ENCODE peak calls at places on chromosomes 7 and 10, in six cellular contexts. E is T follicular helper cell; M is bronchial epithelial cell; N is stimulated activated naive CD8-positive, alpha-beta T cell treated with anti-CD3 and anti-CD28 coated beads, Interleukin-15, Interleukin-2, amounts not matched to agents 100 U/mL and 50 U/mL, for 24 hours; U is psoas muscle; Q is AG04450. T is an unnamed sample.

GRCh38 chr10:121998462-121998861 is 9.5 kb downstream of the TACC2 start:
- DNase-seq in Q (no peak), E (no peak), U (no peak), N (no peak), M (no peak), T (no peak)

GRCh38 chr7:140674356-140674800 is 1.6 kb downstream of the ADCK2 start:
- DNase-seq in N (no peak), M (no peak), U (no peak), E (no peak), Q (no peak), T (no peak)

GRCh38 chr7:85693326-85693725 is 506.5 kb upstream of the SEMA3D start:
- DNase-seq in Q (no peak), M (no peak), E (no peak), N (no peak), U (no peak), T (no peak)

GRCh38 chr7:12229046-12229445 is 18.0 kb downstream of the TMEM106B start:
- DNase-seq in M (peak; percentile 7), N (no peak), Q (no peak), U (no peak), E (no peak), T (no peak)

GRCh38 chr7:106056513-106057203 is 55.5 kb downstream of the SYPL1 start:
- DNase-seq in Q (peak; percentile 26), E (peak; percentile 54), U (peak; percentile 65), N (peak; percentile 71), M (peak; percentile 65), T (peak; percentile 70)

GRCh38 chr10:132517951-132518521 is 19.6 kb upstream of the INPP5A start:
- DNase-seq in U (no peak), Q (no peak), N (no peak), M (no peak), E (no peak), T (no peak)

GRCh38 chr7:114629762-114630161 is 215.1 kb downstream of the FOXP2 start:
- DNase-seq in E (no peak), N (no peak), M (no peak), Q (no peak), U (no peak), T (no peak)

GRCh38 chr10:132492323-132493035 is 45.1 kb upstream of the INPP5A start:
- DNase-seq in E (no peak), Q (no peak), M (no peak), U (peak; percentile 31), N (no peak), T (no peak)

GRCh38 chr7:1239455-1240295 is 7.0 kb downstream of the UNCX start:
- DNase-seq in E (no peak), M (no peak), N (no peak), Q (no peak), U (no peak), T (no peak)

GRCh38 chr10:101974091-101974799 is 81.7 kb downstream of the ARMH3 start:
- DNase-seq in N (no peak), U (no peak), Q (no peak), M (no peak), E (no peak), T (no peak)

GRCh38 chr10:132533571-132534260 is 3.9 kb upstream of the INPP5A start:
- DNase-seq in M (no peak), U (peak; percentile 8), N (no peak), E (no peak), Q (no peak), T (no peak)

GRCh38 chr7:70215491-70215890 is 617.2 kb downstream of the AUTS2 start:
- DNase-seq in M (peak; percentile 89), N (no peak), E (no peak), U (no peak), Q (no peak), T (no peak)

GRCh38 chr7:102288285-102288930 is 1.7 kb downstream of the SH2B2 start:
- DNase-seq in E (no peak), M (no peak), N (peak; percentile 30), U (no peak), Q (no peak), T (no peak)

GRCh38 chr10:62815373-62816111 is 624 bp downstream of the EGR2 start:
- DNase-seq in E (no peak), N (peak; percentile 50), Q (no peak), M (no peak), U (peak; percentile 16), T (peak; percentile 21)

GRCh38 chr10:128877936-128878335 is 589.1 kb upstream of the MGMT start:
- DNase-seq in U (no peak), E (no peak), N (no peak), M (no peak), Q (no peak), T (no peak)

GRCh38 chr7:29485376-29486190 is 78.1 kb upstream of the PRR15 start:
- DNase-seq in Q (no peak), N (no peak), E (no peak), M (no peak), U (no peak), T (no peak)

GRCh38 chr10:97498841-97499560 is at the start of gene UBTD1:
- DNase-seq in E (peak; percentile 13), U (peak; percentile 63), M (peak; percentile 35), N (peak; percentile 46), Q (no peak), T (peak; percentile 8)

GRCh38 chr7:12475362-12476063 is 71.8 kb upstream of the VWDE start:
- DNase-seq in M (peak; percentile 76), U (no peak), E (no peak), Q (no peak), N (no peak), T (no peak)

GRCh38 chr10:4678023-4678950 is 147.7 kb upstream of the AKR1E2 start:
- DNase-seq in M (peak; percentile 98), N (no peak), E (no peak), Q (peak; percentile 47), U (no peak), T (no peak)

GRCh38 chr10:133276100-133276434 is 601 bp downstream of the ADAM8 start:
- DNase-seq in E (no peak), M (no peak), U (no peak), N (no peak), Q (no peak), T (no peak)

GRCh38 chr7:68224041-68224534 is 1227.5 kb downstream of the TYW1 start:
- DNase-seq in U (no peak), M (no peak), E (no peak), N (no peak), Q (no peak), T (no peak)

GRCh38 chr7:139777304-139777890 is 401 bp downstream of the HIPK2 start:
- DNase-seq in N (peak; percentile 49), M (no peak), U (peak; percentile 51), E (peak; percentile 32), Q (no peak), T (peak; percentile 31)

GRCh38 chr10:4767033-4767814 is 58.8 kb upstream of the AKR1E2 start:
- DNase-seq in N (no peak), M (peak; percentile 63), U (no peak), Q (no peak), E (no peak), T (no peak)

T was measured in stimulated activated CD4-positive, alpha-beta T cell treated with anti-CD3 and anti-CD28 coated beads, Interleukin-1b, Interleukin-23, amount 100 ng/mL, for 48 hours.